ENCODE peak calls at places on chromosomes 11 and 22, in five cellular contexts. One of them, this sample, is unnamed.

GRCh38 chr11:108025387-108026080 is 16.8 kb downstream of the CUL5 start:
- DNase-seq in choroid plexus epithelial cell: peak
- DNase-seq in right lobe of liver: no peak
- DNase-seq in heart right ventricle: no peak
- DNase-seq in A549: no peak
- DNase-seq in this sample: no peak

GRCh38 chr11:96124155-96124554 is 200.2 kb upstream of the MTMR2 start:
- DNase-seq in choroid plexus epithelial cell: no peak
- DNase-seq in right lobe of liver: no peak
- DNase-seq in heart right ventricle: no peak
- DNase-seq in A549: no peak
- DNase-seq in this sample: no peak

GRCh38 chr11:96215826-96216225 is 127.2 kb downstream of the MAML2 start:
- DNase-seq in choroid plexus epithelial cell: no peak
- DNase-seq in right lobe of liver: no peak
- DNase-seq in heart right ventricle: no peak
- DNase-seq in A549: no peak
- DNase-seq in this sample: no peak

GRCh38 chr11:134393638-134394037 is 18.4 kb downstream of the B3GAT1 start:
- DNase-seq in choroid plexus epithelial cell: no peak
- DNase-seq in right lobe of liver: peak
- DNase-seq in heart right ventricle: no peak
- DNase-seq in A549: peak
- DNase-seq in this sample: no peak

GRCh38 chr22:44172370-44173108 is 8.2 kb upstream of the PARVG start:
- DNase-seq in choroid plexus epithelial cell: peak
- DNase-seq in right lobe of liver: peak
- DNase-seq in heart right ventricle: peak
- DNase-seq in A549: no peak
- DNase-seq in this sample: peak

GRCh38 chr22:45925811-45926351 is 51.1 kb downstream of the WNT7B start:
- DNase-seq in choroid plexus epithelial cell: no peak
- DNase-seq in right lobe of liver: no peak
- DNase-seq in heart right ventricle: no peak
- DNase-seq in A549: no peak
- DNase-seq in this sample: peak

GRCh38 chr11:63802637-63803414 is 10.4 kb upstream of the SPINDOC start:
- DNase-seq in choroid plexus epithelial cell: peak
- DNase-seq in right lobe of liver: no peak
- DNase-seq in heart right ventricle: no peak
- DNase-seq in A549: peak
- DNase-seq in this sample: peak

GRCh38 chr11:125428486-125429173 is 67.4 kb downstream of the FEZ1 start:
- DNase-seq in choroid plexus epithelial cell: no peak
- DNase-seq in right lobe of liver: no peak
- DNase-seq in heart right ventricle: no peak
- DNase-seq in A549: no peak
- DNase-seq in this sample: no peak

GRCh38 chr11:80155412-80156017 is 714.7 kb upstream of the TENM4 start:
- DNase-seq in choroid plexus epithelial cell: peak
- DNase-seq in right lobe of liver: no peak
- DNase-seq in heart right ventricle: no peak
- DNase-seq in A549: peak
- DNase-seq in this sample: peak

GRCh38 chr22:40721266-40721665 is 42.0 kb downstream of the MCHR1 start:
- DNase-seq in choroid plexus epithelial cell: peak
- DNase-seq in right lobe of liver: no peak
- DNase-seq in heart right ventricle: no peak
- DNase-seq in A549: no peak
- DNase-seq in this sample: no peak

GRCh38 chr11:119547511-119547910 is 124.5 kb upstream of the THY1 start:
- DNase-seq in choroid plexus epithelial cell: no peak
- DNase-seq in right lobe of liver: no peak
- DNase-seq in heart right ventricle: no peak
- DNase-seq in A549: no peak
- DNase-seq in this sample: no peak

GRCh38 chr11:45886816-45887520 is 1.5 kb downstream of the MAPK8IP1 start:
- DNase-seq in choroid plexus epithelial cell: no peak
- DNase-seq in right lobe of liver: no peak
- DNase-seq in heart right ventricle: no peak
- DNase-seq in A549: no peak
- DNase-seq in this sample: no peak

GRCh38 chr22:49720279-49720959 is 107.3 kb downstream of the BRD1 start:
- DNase-seq in choroid plexus epithelial cell: no peak
- DNase-seq in right lobe of liver: no peak
- DNase-seq in heart right ventricle: no peak
- DNase-seq in A549: no peak
- DNase-seq in this sample: no peak

GRCh38 chr11:85180528-85180927 is 446.6 kb downstream of the DLG2 start:
- DNase-seq in choroid plexus epithelial cell: peak
- DNase-seq in right lobe of liver: no peak
- DNase-seq in heart right ventricle: no peak
- DNase-seq in A549: no peak
- DNase-seq in this sample: no peak

GRCh38 chr11:119094816-119095065 is 6.9 kb downstream of the DPAGT1 start:
- DNase-seq in choroid plexus epithelial cell: peak
- DNase-seq in right lobe of liver: peak
- DNase-seq in heart right ventricle: peak
- DNase-seq in A549: no peak
- DNase-seq in this sample: peak

GRCh38 chr11:65498727-65498976 is 193 bp upstream of the MALAT1 start:
- DNase-seq in choroid plexus epithelial cell: no peak
- DNase-seq in right lobe of liver: no peak
- DNase-seq in heart right ventricle: no peak
- DNase-seq in A549: no peak
- DNase-seq in this sample: no peak

GRCh38 chr11:33257160-33257896 is at the start of gene HIPK3:
- DNase-seq in choroid plexus epithelial cell: peak
- DNase-seq in right lobe of liver: peak
- DNase-seq in heart right ventricle: peak
- DNase-seq in A549: peak
- DNase-seq in this sample: peak

GRCh38 chr22:33513388-33514336 is 406.6 kb downstream of the LARGE1 start:
- DNase-seq in choroid plexus epithelial cell: peak
- DNase-seq in right lobe of liver: no peak
- DNase-seq in heart right ventricle: no peak
- DNase-seq in A549: no peak
- DNase-seq in this sample: no peak

GRCh38 chr11:100636536-100636935 is 50.6 kb upstream of the ARHGAP42 start:
- DNase-seq in choroid plexus epithelial cell: no peak
- DNase-seq in right lobe of liver: no peak
- DNase-seq in heart right ventricle: no peak
- DNase-seq in A549: no peak
- DNase-seq in this sample: no peak

GRCh38 chr22:44628856-44629255 is 73.1 kb upstream of the PRR5 start:
- DNase-seq in choroid plexus epithelial cell: no peak
- DNase-seq in right lobe of liver: no peak
- DNase-seq in heart right ventricle: no peak
- DNase-seq in A549: no peak
- DNase-seq in this sample: no peak

GRCh38 chr22:36334081-36334831 is 53.5 kb downstream of the MYH9 start:
- DNase-seq in choroid plexus epithelial cell: no peak
- DNase-seq in right lobe of liver: no peak
- DNase-seq in heart right ventricle: no peak
- DNase-seq in A549: no peak
- DNase-seq in this sample: no peak

GRCh38 chr11:64834723-64835615 is 9.5 kb downstream of the CDC42BPG start:
- DNase-seq in choroid plexus epithelial cell: no peak
- DNase-seq in right lobe of liver: no peak
- DNase-seq in heart right ventricle: no peak
- DNase-seq in A549: peak
- DNase-seq in this sample: peak

GRCh38 chr22:45548991-45549736 is 46.5 kb downstream of the FBLN1 start:
- DNase-seq in choroid plexus epithelial cell: peak
- DNase-seq in right lobe of liver: no peak
- DNase-seq in heart right ventricle: no peak
- DNase-seq in A549: peak
- DNase-seq in this sample: peak

GRCh38 chr11:8872017-8872416 is 39.0 kb upstream of the AKIP1 start:
- DNase-seq in choroid plexus epithelial cell: no peak
- DNase-seq in right lobe of liver: no peak
- DNase-seq in heart right ventricle: no peak
- DNase-seq in A549: no peak
- DNase-seq in this sample: no peak

GRCh38 chr22:19971276-19972124 is 29.9 kb upstream of the TXNRD2 start:
- DNase-seq in choroid plexus epithelial cell: no peak
- DNase-seq in right lobe of liver: peak
- DNase-seq in heart right ventricle: no peak
- DNase-seq in A549: no peak
- DNase-seq in this sample: no peak

GRCh38 chr22:49140921-49141680 is 686.6 kb downstream of the BRD1 start:
- DNase-seq in choroid plexus epithelial cell: no peak
- DNase-seq in right lobe of liver: no peak
- DNase-seq in heart right ventricle: no peak
- DNase-seq in A549: no peak
- DNase-seq in this sample: no peak

GRCh38 chr11:64269380-64270234 is 14.9 kb downstream of the BAD start:
- DNase-seq in choroid plexus epithelial cell: peak
- DNase-seq in right lobe of liver: peak
- DNase-seq in heart right ventricle: peak
- DNase-seq in A549: peak
- DNase-seq in this sample: peak

GRCh38 chr22:47616396-47617020 is 854.1 kb downstream of the TBC1D22A start:
- DNase-seq in choroid plexus epithelial cell: no peak
- DNase-seq in right lobe of liver: no peak
- DNase-seq in heart right ventricle: no peak
- DNase-seq in A549: no peak
- DNase-seq in this sample: no peak

GRCh38 chr11:47507868-47508594 is 44.9 kb downstream of the CELF1 start:
- DNase-seq in choroid plexus epithelial cell: no peak
- DNase-seq in right lobe of liver: no peak
- DNase-seq in heart right ventricle: no peak
- DNase-seq in A549: no peak
- DNase-seq in this sample: no peak

GRCh38 chr11:78109011-78109685 is 29.5 kb upstream of the NDUFC2 start:
- DNase-seq in choroid plexus epithelial cell: no peak
- DNase-seq in right lobe of liver: no peak
- DNase-seq in heart right ventricle: no peak
- DNase-seq in A549: no peak
- DNase-seq in this sample: no peak

GRCh38 chr11:86230196-86230813 is 14.2 kb upstream of the EED start:
- DNase-seq in choroid plexus epithelial cell: no peak
- DNase-seq in right lobe of liver: no peak
- DNase-seq in heart right ventricle: no peak
- DNase-seq in A549: no peak
- DNase-seq in this sample: peak

GRCh38 chr11:75850787-75851186 is 35.8 kb downstream of the UVRAG start:
- DNase-seq in choroid plexus epithelial cell: peak
- DNase-seq in right lobe of liver: no peak
- DNase-seq in heart right ventricle: no peak
- DNase-seq in A549: no peak
- DNase-seq in this sample: no peak

GRCh38 chr11:131889760-131890620 is 519.6 kb downstream of the NTM start:
- DNase-seq in choroid plexus epithelial cell: peak
- DNase-seq in right lobe of liver: no peak
- DNase-seq in heart right ventricle: no peak
- DNase-seq in A549: no peak
- DNase-seq in this sample: no peak
- TF ChIP-seq CTCF in choroid plexus epithelial cell: peak
- TF ChIP-seq CTCF in right lobe of liver: no peak
- TF ChIP-seq CTCF in heart right ventricle: no peak
- TF ChIP-seq CTCF in A549: no peak
- TF ChIP-seq CTCF in this sample: no peak

DNA sequence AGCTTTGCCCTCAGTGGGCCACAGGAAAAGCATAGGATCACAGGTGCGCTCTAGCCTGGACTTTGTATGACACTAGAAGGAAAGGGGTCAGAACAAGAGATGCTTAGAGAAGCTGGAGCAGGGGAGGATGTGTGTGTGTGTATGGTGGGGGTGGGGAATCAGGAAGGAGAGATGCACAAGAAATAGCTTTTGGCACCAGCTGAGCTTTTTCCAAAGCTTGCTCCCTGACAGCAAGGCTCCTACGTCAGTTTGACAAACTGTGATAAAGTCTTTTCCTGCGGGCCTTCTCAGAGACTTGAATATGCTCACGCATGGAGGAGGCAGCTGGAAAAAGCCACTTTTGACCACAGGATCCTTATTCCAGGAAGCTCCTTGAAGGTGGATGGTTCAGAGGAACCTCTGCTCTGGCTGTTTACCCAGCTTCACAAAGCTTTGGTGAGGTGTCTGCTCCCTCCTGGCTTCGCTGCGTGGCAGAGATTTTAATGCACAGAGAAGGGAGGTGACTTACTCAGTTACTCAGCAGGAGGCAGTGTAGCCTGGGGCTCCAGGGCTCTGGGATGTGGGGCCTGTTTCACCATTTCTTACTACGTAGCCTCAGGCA is 3.9 kb downstream of the CDC42EP1 start:
- DNase-seq in choroid plexus epithelial cell: peak
- DNase-seq in right lobe of liver: no peak
- DNase-seq in heart right ventricle: peak
- DNase-seq in A549: no peak
- DNase-seq in this sample: peak
- TF ChIP-seq CTCF in choroid plexus epithelial cell: peak
- TF ChIP-seq CTCF in right lobe of liver: no peak
- TF ChIP-seq CTCF in heart right ventricle: no peak
- TF ChIP-seq CTCF in A549: no peak
- TF ChIP-seq CTCF in this sample: no peak

DNA sequence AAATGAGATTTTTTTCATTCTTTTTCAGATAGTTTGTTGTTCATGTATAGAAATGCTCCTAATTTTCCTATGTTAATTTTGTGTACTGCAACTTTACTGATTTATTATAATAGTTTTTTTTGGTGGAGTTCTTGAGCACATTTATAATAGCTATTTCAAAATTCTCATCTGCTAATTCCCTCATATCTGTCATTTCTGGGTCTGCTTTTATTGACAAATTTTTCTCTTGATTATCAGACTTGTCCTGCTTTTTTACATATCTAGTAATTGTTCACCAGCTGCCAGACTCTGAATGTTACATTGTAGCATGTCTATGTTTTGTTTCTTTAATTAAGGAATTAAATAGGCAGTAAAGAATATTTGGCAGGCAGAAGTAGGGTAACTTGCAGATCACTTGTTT is 60.9 kb upstream of the PARVA start:
- DNase-seq in choroid plexus epithelial cell: no peak
- DNase-seq in right lobe of liver: no peak
- DNase-seq in heart right ventricle: no peak
- DNase-seq in A549: no peak
- DNase-seq in this sample: no peak
- TF ChIP-seq CTCF in choroid plexus epithelial cell: no peak
- TF ChIP-seq CTCF in right lobe of liver: no peak
- TF ChIP-seq CTCF in heart right ventricle: no peak
- TF ChIP-seq CTCF in A549: no peak
- TF ChIP-seq CTCF in this sample: no peak

GRCh38 chr11:117488996-117489952 is 161.6 kb downstream of the CEP164 start:
- DNase-seq in choroid plexus epithelial cell: no peak
- DNase-seq in right lobe of liver: no peak
- DNase-seq in heart right ventricle: no peak
- DNase-seq in A549: no peak
- DNase-seq in this sample: no peak

GRCh38 chr11:117490911-117491310 is 163.3 kb downstream of the CEP164 start:
- DNase-seq in choroid plexus epithelial cell: no peak
- DNase-seq in right lobe of liver: no peak
- DNase-seq in heart right ventricle: no peak
- DNase-seq in A549: no peak
- DNase-seq in this sample: no peak

GRCh38 chr11:117495357-117495756 is 167.7 kb downstream of the CEP164 start:
- DNase-seq in choroid plexus epithelial cell: no peak
- DNase-seq in right lobe of liver: no peak
- DNase-seq in heart right ventricle: no peak
- DNase-seq in A549: no peak
- DNase-seq in this sample: peak

GRCh38 chr11:117490019-117490679 is 162.5 kb downstream of the CEP164 start:
- DNase-seq in choroid plexus epithelial cell: no peak
- DNase-seq in right lobe of liver: no peak
- DNase-seq in heart right ventricle: no peak
- DNase-seq in A549: no peak
- DNase-seq in this sample: no peak

GRCh38 chr11:117492578-117493251 is 165.1 kb downstream of the CEP164 start:
- DNase-seq in choroid plexus epithelial cell: no peak
- DNase-seq in right lobe of liver: no peak
- DNase-seq in heart right ventricle: no peak
- DNase-seq in A549: no peak
- DNase-seq in this sample: no peak
- TF ChIP-seq CTCF in choroid plexus epithelial cell: no peak
- TF ChIP-seq CTCF in right lobe of liver: no peak
- TF ChIP-seq CTCF in heart right ventricle: no peak
- TF ChIP-seq CTCF in A549: no peak
- TF ChIP-seq CTCF in this sample: no peak

This sample was measured in MCF 10A.